ENCODE peak calls at places on chromosomes 7 and 10, in nine cellular contexts. One of them, this sample, is unnamed.

GRCh38 chr7:117603627-117604026 is 123.8 kb downstream of the CFTR start:
- DNase-seq in Daoy: no peak
- DNase-seq in BE2C: no peak
- DNase-seq in T-helper 22 cell: no peak
- DNase-seq in brain pericyte: no peak
- DNase-seq in activated naive CD4-positive, alpha-beta T cell treated with Interleukin-2 at 50 U/mL for 16 hours: no peak
- DNase-seq in CD4-positive, CD25-positive, alpha-beta regulatory T cell: no peak
- DNase-seq in adrenal gland: no peak
- DNase-seq in stimulated activated CD4-positive, alpha-beta T cell treated with anti-CD3 and anti-CD28 coated beads, TNF-alpha, amount 100 ng/mL, for 24 hours: no peak
- DNase-seq in this sample: no peak

GRCh38 chr7:150947761-150948680 is 30.1 kb downstream of the KCNH2 start:
- DNase-seq in Daoy: no peak
- DNase-seq in BE2C: no peak
- DNase-seq in T-helper 22 cell: no peak
- DNase-seq in brain pericyte: no peak
- DNase-seq in activated naive CD4-positive, alpha-beta T cell treated with Interleukin-2 at 50 U/mL for 16 hours: no peak
- DNase-seq in CD4-positive, CD25-positive, alpha-beta regulatory T cell: no peak
- DNase-seq in adrenal gland: no peak
- DNase-seq in stimulated activated CD4-positive, alpha-beta T cell treated with anti-CD3 and anti-CD28 coated beads, TNF-alpha, amount 100 ng/mL, for 24 hours: no peak
- DNase-seq in this sample: no peak

GRCh38 chr7:106178593-106179134 is 66.6 kb upstream of the SYPL1 start:
- DNase-seq in Daoy: peak; percentile 65
- DNase-seq in BE2C: no peak
- DNase-seq in T-helper 22 cell: no peak
- DNase-seq in brain pericyte: no peak
- DNase-seq in activated naive CD4-positive, alpha-beta T cell treated with Interleukin-2 at 50 U/mL for 16 hours: no peak
- DNase-seq in CD4-positive, CD25-positive, alpha-beta regulatory T cell: no peak
- DNase-seq in adrenal gland: no peak
- DNase-seq in stimulated activated CD4-positive, alpha-beta T cell treated with anti-CD3 and anti-CD28 coated beads, TNF-alpha, amount 100 ng/mL, for 24 hours: no peak
- DNase-seq in this sample: peak; percentile 76

GRCh38 chr7:121860953-121861352 is 12.0 kb upstream of the PTPRZ1 start:
- DNase-seq in Daoy: no peak
- DNase-seq in BE2C: no peak
- DNase-seq in T-helper 22 cell: no peak
- DNase-seq in brain pericyte: no peak
- DNase-seq in activated naive CD4-positive, alpha-beta T cell treated with Interleukin-2 at 50 U/mL for 16 hours: no peak
- DNase-seq in CD4-positive, CD25-positive, alpha-beta regulatory T cell: no peak
- DNase-seq in adrenal gland: no peak
- DNase-seq in stimulated activated CD4-positive, alpha-beta T cell treated with anti-CD3 and anti-CD28 coated beads, TNF-alpha, amount 100 ng/mL, for 24 hours: no peak
- DNase-seq in this sample: no peak

GRCh38 chr7:73648593-73649332 is 18.9 kb upstream of the VPS37D start:
- DNase-seq in Daoy: no peak
- DNase-seq in BE2C: no peak
- DNase-seq in T-helper 22 cell: no peak
- DNase-seq in brain pericyte: no peak
- DNase-seq in activated naive CD4-positive, alpha-beta T cell treated with Interleukin-2 at 50 U/mL for 16 hours: no peak
- DNase-seq in CD4-positive, CD25-positive, alpha-beta regulatory T cell: no peak
- DNase-seq in adrenal gland: no peak
- DNase-seq in stimulated activated CD4-positive, alpha-beta T cell treated with anti-CD3 and anti-CD28 coated beads, TNF-alpha, amount 100 ng/mL, for 24 hours: no peak
- DNase-seq in this sample: no peak

GRCh38 chr10:119426699-119427098 is 115.8 kb downstream of the RGS10 start:
- DNase-seq in Daoy: no peak
- DNase-seq in BE2C: no peak
- DNase-seq in T-helper 22 cell: no peak
- DNase-seq in brain pericyte: no peak
- DNase-seq in activated naive CD4-positive, alpha-beta T cell treated with Interleukin-2 at 50 U/mL for 16 hours: no peak
- DNase-seq in CD4-positive, CD25-positive, alpha-beta regulatory T cell: no peak
- DNase-seq in adrenal gland: no peak
- DNase-seq in stimulated activated CD4-positive, alpha-beta T cell treated with anti-CD3 and anti-CD28 coated beads, TNF-alpha, amount 100 ng/mL, for 24 hours: no peak
- DNase-seq in this sample: no peak

GRCh38 chr10:103552856-103553742 is 59.6 kb downstream of the NEURL1 start:
- DNase-seq in Daoy: no peak
- DNase-seq in BE2C: no peak
- DNase-seq in T-helper 22 cell: no peak
- DNase-seq in brain pericyte: no peak
- DNase-seq in activated naive CD4-positive, alpha-beta T cell treated with Interleukin-2 at 50 U/mL for 16 hours: no peak
- DNase-seq in CD4-positive, CD25-positive, alpha-beta regulatory T cell: no peak
- DNase-seq in adrenal gland: no peak
- DNase-seq in stimulated activated CD4-positive, alpha-beta T cell treated with anti-CD3 and anti-CD28 coated beads, TNF-alpha, amount 100 ng/mL, for 24 hours: no peak
- DNase-seq in this sample: no peak

GRCh38 chr7:14507617-14508016 is 394.9 kb downstream of the DGKB start:
- DNase-seq in Daoy: peak; percentile 33
- DNase-seq in BE2C: no peak
- DNase-seq in T-helper 22 cell: no peak
- DNase-seq in brain pericyte: peak; percentile 43
- DNase-seq in activated naive CD4-positive, alpha-beta T cell treated with Interleukin-2 at 50 U/mL for 16 hours: no peak
- DNase-seq in CD4-positive, CD25-positive, alpha-beta regulatory T cell: no peak
- DNase-seq in adrenal gland: peak; percentile 14
- DNase-seq in stimulated activated CD4-positive, alpha-beta T cell treated with anti-CD3 and anti-CD28 coated beads, TNF-alpha, amount 100 ng/mL, for 24 hours: no peak
- DNase-seq in this sample: peak; percentile 66

GRCh38 chr7:31061185-31061584 is 9.1 kb downstream of the ADCYAP1R1 start:
- DNase-seq in Daoy: peak; percentile 37
- DNase-seq in BE2C: no peak
- DNase-seq in T-helper 22 cell: no peak
- DNase-seq in brain pericyte: no peak
- DNase-seq in activated naive CD4-positive, alpha-beta T cell treated with Interleukin-2 at 50 U/mL for 16 hours: no peak
- DNase-seq in CD4-positive, CD25-positive, alpha-beta regulatory T cell: no peak
- DNase-seq in adrenal gland: no peak
- DNase-seq in stimulated activated CD4-positive, alpha-beta T cell treated with anti-CD3 and anti-CD28 coated beads, TNF-alpha, amount 100 ng/mL, for 24 hours: no peak
- DNase-seq in this sample: no peak

GRCh38 chr7:41045556-41046123 is 657.2 kb downstream of the INHBA start:
- DNase-seq in Daoy: peak; percentile 72
- DNase-seq in BE2C: no peak
- DNase-seq in T-helper 22 cell: no peak
- DNase-seq in brain pericyte: no peak
- DNase-seq in activated naive CD4-positive, alpha-beta T cell treated with Interleukin-2 at 50 U/mL for 16 hours: no peak
- DNase-seq in CD4-positive, CD25-positive, alpha-beta regulatory T cell: no peak
- DNase-seq in adrenal gland: no peak
- DNase-seq in stimulated activated CD4-positive, alpha-beta T cell treated with anti-CD3 and anti-CD28 coated beads, TNF-alpha, amount 100 ng/mL, for 24 hours: no peak
- DNase-seq in this sample: no peak

GRCh38 chr7:74429153-74429747 is 24.5 kb upstream of the GTF2IRD1 start:
- DNase-seq in Daoy: peak; percentile 88
- DNase-seq in BE2C: no peak
- DNase-seq in T-helper 22 cell: no peak
- DNase-seq in brain pericyte: no peak
- DNase-seq in activated naive CD4-positive, alpha-beta T cell treated with Interleukin-2 at 50 U/mL for 16 hours: no peak
- DNase-seq in CD4-positive, CD25-positive, alpha-beta regulatory T cell: no peak
- DNase-seq in adrenal gland: no peak
- DNase-seq in stimulated activated CD4-positive, alpha-beta T cell treated with anti-CD3 and anti-CD28 coated beads, TNF-alpha, amount 100 ng/mL, for 24 hours: no peak
- DNase-seq in this sample: peak; percentile 28

GRCh38 chr7:19107392-19108147 is 9.9 kb downstream of the TWIST1 start:
- DNase-seq in Daoy: peak; percentile 52
- DNase-seq in BE2C: peak; percentile 61
- DNase-seq in T-helper 22 cell: no peak
- DNase-seq in brain pericyte: no peak
- DNase-seq in activated naive CD4-positive, alpha-beta T cell treated with Interleukin-2 at 50 U/mL for 16 hours: no peak
- DNase-seq in CD4-positive, CD25-positive, alpha-beta regulatory T cell: no peak
- DNase-seq in adrenal gland: peak; percentile 31
- DNase-seq in stimulated activated CD4-positive, alpha-beta T cell treated with anti-CD3 and anti-CD28 coated beads, TNF-alpha, amount 100 ng/mL, for 24 hours: no peak
- DNase-seq in this sample: peak; percentile 75

GRCh38 chr10:77007836-77008235 is 629.8 kb downstream of the KCNMA1 start:
- DNase-seq in Daoy: no peak
- DNase-seq in BE2C: peak; percentile 43
- DNase-seq in T-helper 22 cell: no peak
- DNase-seq in brain pericyte: no peak
- DNase-seq in activated naive CD4-positive, alpha-beta T cell treated with Interleukin-2 at 50 U/mL for 16 hours: no peak
- DNase-seq in CD4-positive, CD25-positive, alpha-beta regulatory T cell: no peak
- DNase-seq in adrenal gland: no peak
- DNase-seq in stimulated activated CD4-positive, alpha-beta T cell treated with anti-CD3 and anti-CD28 coated beads, TNF-alpha, amount 100 ng/mL, for 24 hours: no peak
- DNase-seq in this sample: no peak

GRCh38 chr7:94205529-94205928 is 189.2 kb upstream of the COL1A2 start:
- DNase-seq in Daoy: no peak
- DNase-seq in BE2C: no peak
- DNase-seq in T-helper 22 cell: no peak
- DNase-seq in brain pericyte: no peak
- DNase-seq in activated naive CD4-positive, alpha-beta T cell treated with Interleukin-2 at 50 U/mL for 16 hours: no peak
- DNase-seq in CD4-positive, CD25-positive, alpha-beta regulatory T cell: no peak
- DNase-seq in adrenal gland: peak; percentile 9
- DNase-seq in stimulated activated CD4-positive, alpha-beta T cell treated with anti-CD3 and anti-CD28 coated beads, TNF-alpha, amount 100 ng/mL, for 24 hours: no peak
- DNase-seq in this sample: no peak

GRCh38 chr7:19369182-19369581 is 224.0 kb upstream of the FERD3L start:
- DNase-seq in Daoy: no peak
- DNase-seq in BE2C: no peak
- DNase-seq in T-helper 22 cell: no peak
- DNase-seq in brain pericyte: no peak
- DNase-seq in activated naive CD4-positive, alpha-beta T cell treated with Interleukin-2 at 50 U/mL for 16 hours: no peak
- DNase-seq in CD4-positive, CD25-positive, alpha-beta regulatory T cell: no peak
- DNase-seq in adrenal gland: no peak
- DNase-seq in stimulated activated CD4-positive, alpha-beta T cell treated with anti-CD3 and anti-CD28 coated beads, TNF-alpha, amount 100 ng/mL, for 24 hours: no peak
- DNase-seq in this sample: no peak

GRCh38 chr7:149573519-149573918 is 75.9 kb upstream of the ZNF746 start:
- DNase-seq in Daoy: no peak
- DNase-seq in BE2C: no peak
- DNase-seq in T-helper 22 cell: no peak
- DNase-seq in brain pericyte: no peak
- DNase-seq in activated naive CD4-positive, alpha-beta T cell treated with Interleukin-2 at 50 U/mL for 16 hours: no peak
- DNase-seq in CD4-positive, CD25-positive, alpha-beta regulatory T cell: no peak
- DNase-seq in adrenal gland: no peak
- DNase-seq in stimulated activated CD4-positive, alpha-beta T cell treated with anti-CD3 and anti-CD28 coated beads, TNF-alpha, amount 100 ng/mL, for 24 hours: no peak
- DNase-seq in this sample: no peak

GRCh38 chr10:29257106-29257783 is 31.6 kb upstream of the LYZL1 start:
- DNase-seq in Daoy: peak; percentile 85
- DNase-seq in BE2C: no peak
- DNase-seq in T-helper 22 cell: no peak
- DNase-seq in brain pericyte: peak; percentile 90
- DNase-seq in activated naive CD4-positive, alpha-beta T cell treated with Interleukin-2 at 50 U/mL for 16 hours: no peak
- DNase-seq in CD4-positive, CD25-positive, alpha-beta regulatory T cell: no peak
- DNase-seq in adrenal gland: peak; percentile 44
- DNase-seq in stimulated activated CD4-positive, alpha-beta T cell treated with anti-CD3 and anti-CD28 coated beads, TNF-alpha, amount 100 ng/mL, for 24 hours: no peak
- DNase-seq in this sample: peak; percentile 97

GRCh38 chr7:137094-137861 is 55.1 kb upstream of the FAM20C start:
- DNase-seq in Daoy: no peak
- DNase-seq in BE2C: no peak
- DNase-seq in T-helper 22 cell: no peak
- DNase-seq in brain pericyte: no peak
- DNase-seq in activated naive CD4-positive, alpha-beta T cell treated with Interleukin-2 at 50 U/mL for 16 hours: no peak
- DNase-seq in CD4-positive, CD25-positive, alpha-beta regulatory T cell: no peak
- DNase-seq in adrenal gland: no peak
- DNase-seq in stimulated activated CD4-positive, alpha-beta T cell treated with anti-CD3 and anti-CD28 coated beads, TNF-alpha, amount 100 ng/mL, for 24 hours: no peak
- DNase-seq in this sample: no peak

GRCh38 chr7:45021604-45022296 is 21.7 kb downstream of the CCM2 start:
- DNase-seq in Daoy: peak; percentile 63
- DNase-seq in BE2C: no peak
- DNase-seq in T-helper 22 cell: no peak
- DNase-seq in brain pericyte: no peak
- DNase-seq in activated naive CD4-positive, alpha-beta T cell treated with Interleukin-2 at 50 U/mL for 16 hours: no peak
- DNase-seq in CD4-positive, CD25-positive, alpha-beta regulatory T cell: no peak
- DNase-seq in adrenal gland: no peak
- DNase-seq in stimulated activated CD4-positive, alpha-beta T cell treated with anti-CD3 and anti-CD28 coated beads, TNF-alpha, amount 100 ng/mL, for 24 hours: no peak
- DNase-seq in this sample: peak; percentile 78

GRCh38 chr7:13833872-13834271 is 155.6 kb downstream of the ETV1 start:
- DNase-seq in Daoy: no peak
- DNase-seq in BE2C: no peak
- DNase-seq in T-helper 22 cell: no peak
- DNase-seq in brain pericyte: no peak
- DNase-seq in activated naive CD4-positive, alpha-beta T cell treated with Interleukin-2 at 50 U/mL for 16 hours: no peak
- DNase-seq in CD4-positive, CD25-positive, alpha-beta regulatory T cell: no peak
- DNase-seq in adrenal gland: no peak
- DNase-seq in stimulated activated CD4-positive, alpha-beta T cell treated with anti-CD3 and anti-CD28 coated beads, TNF-alpha, amount 100 ng/mL, for 24 hours: no peak
- DNase-seq in this sample: no peak

GRCh38 chr7:139771001-139771956 is 6.5 kb downstream of the HIPK2 start:
- DNase-seq in Daoy: peak; percentile 58
- DNase-seq in BE2C: no peak
- DNase-seq in T-helper 22 cell: no peak
- DNase-seq in brain pericyte: peak; percentile 48
- DNase-seq in activated naive CD4-positive, alpha-beta T cell treated with Interleukin-2 at 50 U/mL for 16 hours: no peak
- DNase-seq in CD4-positive, CD25-positive, alpha-beta regulatory T cell: no peak
- DNase-seq in adrenal gland: no peak
- DNase-seq in stimulated activated CD4-positive, alpha-beta T cell treated with anti-CD3 and anti-CD28 coated beads, TNF-alpha, amount 100 ng/mL, for 24 hours: no peak
- DNase-seq in this sample: peak; percentile 93

GRCh38 chr10:48651293-48651692 is 33.4 kb upstream of the WDFY4 start:
- DNase-seq in Daoy: no peak
- DNase-seq in BE2C: no peak
- DNase-seq in T-helper 22 cell: no peak
- DNase-seq in brain pericyte: no peak
- DNase-seq in activated naive CD4-positive, alpha-beta T cell treated with Interleukin-2 at 50 U/mL for 16 hours: no peak
- DNase-seq in CD4-positive, CD25-positive, alpha-beta regulatory T cell: no peak
- DNase-seq in adrenal gland: no peak
- DNase-seq in stimulated activated CD4-positive, alpha-beta T cell treated with anti-CD3 and anti-CD28 coated beads, TNF-alpha, amount 100 ng/mL, for 24 hours: no peak
- DNase-seq in this sample: no peak

This sample was measured in RPMI7951.